ENCODE peak calls at places on chromosomes 12 and 14, in nine cellular contexts. Y is cardiac muscle cell; K is stomach; C is adrenal gland; O is thyroid gland; P is gastrocnemius medialis; V is CD8-positive, alpha-beta T cell; N is left ventricle myocardium inferior; U is lower lobe of right lung. R is an unnamed sample.

GRCh38 chr12:7128681-7129593 is at the start of gene RBP5:
- DNase-seq in U (no peak), Y (no peak), O (no peak), K (no peak), P (no peak), C (peak; percentile 54), N (no peak), V (no peak), R (no peak)

GRCh38 chr12:81811066-81811777 is 52.1 kb upstream of the PPFIA2 start:
- DNase-seq in N (no peak), K (no peak), U (no peak), C (no peak), Y (no peak), P (no peak), O (no peak), V (no peak), R (peak; percentile 15)

GRCh38 chr12:57934804-57935203 is 6.6 kb upstream of the ATP23 start:
- DNase-seq in V (no peak), P (no peak), O (no peak), U (no peak), C (no peak), Y (no peak), N (no peak), K (no peak), R (no peak)

GRCh38 chr12:123364532-123365140 is at the start of gene SBNO1:
- DNase-seq in N (peak; percentile 91), C (peak; percentile 93), P (peak; percentile 89), O (peak; percentile 88), Y (peak; percentile 93), U (peak; percentile 91), V (peak; percentile 88), K (peak; percentile 92), R (no peak)

GRCh38 chr12:26014085-26014484 is 55.6 kb downstream of the RASSF8 start:
- DNase-seq in O (no peak), V (no peak), N (no peak), C (no peak), U (no peak), Y (no peak), P (no peak), K (no peak), R (no peak)

GRCh38 chr12:53481108-53481442 is 18.2 kb downstream of the MAP3K12 start:
- DNase-seq in C (peak; percentile 26), N (no peak), V (no peak), K (no peak), P (no peak), O (no peak), U (no peak), Y (no peak), R (no peak)

GRCh38 chr12:111108726-111109125 is 188.3 kb upstream of the MYL2 start:
- DNase-seq in N (no peak), K (no peak), O (no peak), Y (no peak), C (no peak), U (no peak), P (no peak), V (no peak), R (peak; percentile 22)

GRCh38 chr14:99612737-99613330 is 8.8 kb upstream of the CCDC85C start:
- DNase-seq in Y (no peak), N (no peak), K (no peak), V (no peak), O (no peak), U (no peak), C (no peak), P (no peak), R (peak; percentile 89)

GRCh38 chr12:2615665-2616387 is 178.9 kb upstream of the FKBP4 start:
- DNase-seq in C (no peak), Y (peak; percentile 1), O (no peak), N (peak; percentile 46), P (no peak), U (no peak), K (no peak), V (no peak), R (no peak)

GRCh38 chr14:68285421-68286179 is 466.0 kb downstream of the RAD51B start:
- DNase-seq in K (no peak), P (no peak), N (no peak), U (peak; percentile 44), O (no peak), V (peak; percentile 48), Y (no peak), C (no peak), R (no peak)

DNA sequence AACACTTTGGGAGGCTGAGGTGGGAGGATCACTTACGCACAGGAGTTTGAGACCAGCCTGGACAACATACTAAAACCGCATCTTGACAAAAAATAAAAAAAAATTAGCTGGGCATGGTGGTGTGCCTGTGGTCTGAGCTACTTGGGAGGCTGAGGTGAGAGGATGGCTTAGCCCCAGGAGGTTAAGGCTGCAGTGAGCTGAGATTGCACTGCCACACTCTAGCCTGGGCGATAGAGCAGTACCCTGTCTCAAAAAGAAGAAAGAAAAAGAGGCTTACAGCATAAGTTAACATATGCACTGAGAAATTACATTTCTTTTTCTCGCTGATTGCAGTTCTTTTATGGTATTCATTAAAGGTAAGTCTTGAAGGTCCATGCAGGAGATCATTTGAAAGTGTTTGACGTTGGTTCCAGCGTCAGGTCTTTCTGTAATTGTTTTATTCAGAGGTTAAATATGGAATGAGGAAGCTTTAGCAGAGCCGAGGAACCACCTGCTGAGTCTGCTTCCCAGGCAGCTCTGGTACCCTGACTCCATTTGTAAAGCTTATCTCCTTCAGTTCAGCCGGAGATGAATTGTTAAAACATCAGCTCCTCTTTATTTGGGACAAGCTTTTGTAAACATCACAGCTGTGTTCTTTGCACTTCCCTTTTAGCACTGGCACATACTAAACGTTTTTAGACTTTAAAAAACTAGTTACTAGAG is 18.5 kb downstream of the SFSWAP start:
- DNase-seq in O (no peak), P (no peak), U (no peak), C (no peak), K (no peak), V (no peak), Y (no peak), N (no peak), R (no peak)
- H3K27me3 ChIP-seq in O (no peaks in the 10 kb centered on the region), P (no peaks in the 10 kb centered on the region), U (no peaks in the 10 kb centered on the region), C (no peaks in the 10 kb centered on the region), K (no peaks in the 10 kb centered on the region), V (no peaks in the 10 kb centered on the region), Y (no peaks in the 10 kb centered on the region), N (no peaks in the 10 kb centered on the region), R (no peaks in the 10 kb centered on the region)

GRCh38 chr14:54221432-54221803 is 175.4 kb upstream of the CDKN3 start:
- DNase-seq in P (no peak), O (no peak), N (no peak), C (no peak), K (no peak), U (no peak), Y (no peak), V (no peak), R (no peak)
- H3K27me3 ChIP-seq in P (peaks cover 10% of the 10 kb centered on the region), O (no peaks in the 10 kb centered on the region), N (peaks cover 89% of the 10 kb centered on the region), C (peaks cover 30% of the 10 kb centered on the region), K (peaks cover 28% of the 10 kb centered on the region), U (peaks cover 27% of the 10 kb centered on the region), Y (no peaks in the 10 kb centered on the region), V (peaks cover 13% of the 10 kb centered on the region), R (no peaks in the 10 kb centered on the region)

DNA sequence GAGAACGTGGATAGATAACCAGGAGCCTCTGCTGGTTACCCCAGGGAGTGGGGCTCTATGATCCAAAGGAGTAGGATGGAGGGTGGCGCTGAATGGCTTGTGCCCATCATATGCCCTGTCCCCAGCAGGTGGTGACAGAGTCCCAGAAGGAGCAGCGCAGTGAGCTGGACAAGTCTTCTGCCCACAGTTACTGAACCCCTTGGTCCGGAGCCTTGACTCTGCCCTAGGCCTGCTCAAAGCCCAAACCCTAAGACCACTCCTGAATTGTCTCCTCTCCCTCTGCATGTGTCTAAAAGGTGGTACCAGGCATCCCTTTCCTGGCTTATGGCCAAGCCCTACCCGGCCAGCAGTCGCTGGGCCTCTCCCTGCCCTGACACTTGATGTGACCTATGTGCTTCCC is 3.2 kb downstream of the PRPH start:
- DNase-seq in C (no peak), K (no peak), P (no peak), V (no peak), U (no peak), N (no peak), Y (no peak), O (no peak), R (no peak)
- H3K27me3 ChIP-seq in C (peaks cover 39% of the 10 kb centered on the region), K (peaks cover 99% of the 10 kb centered on the region), P (peaks cover 49% of the 10 kb centered on the region), V (peaks cover 39% of the 10 kb centered on the region), U (peaks cover 75% of the 10 kb centered on the region), N (peaks cover 96% of the 10 kb centered on the region), Y (peaks cover 65% of the 10 kb centered on the region), O (peaks cover 16% of the 10 kb centered on the region), R (peaks cover 38% of the 10 kb centered on the region)

DNA sequence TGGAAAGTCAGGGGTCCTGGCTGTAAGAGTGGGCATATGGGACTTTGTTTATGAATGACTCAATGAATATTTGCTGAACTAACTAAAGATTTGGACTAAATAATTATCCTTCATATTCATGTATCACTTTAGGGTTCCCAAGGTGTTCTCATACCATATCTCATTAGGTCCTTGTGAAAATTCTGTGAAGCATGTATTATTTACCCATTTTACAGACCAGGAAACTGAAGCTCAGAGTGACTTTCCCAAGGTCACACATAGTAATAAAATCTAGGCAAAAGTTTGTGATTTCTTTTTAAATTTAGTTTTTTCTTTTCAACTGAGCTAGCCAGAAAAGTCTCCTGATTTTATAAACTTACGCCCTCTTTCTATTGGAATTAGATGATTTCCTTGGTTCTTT is 9.4 kb downstream of the PDE1B start:
- DNase-seq in C (no peak), O (no peak), N (no peak), V (no peak), P (no peak), U (no peak), K (no peak), Y (no peak), R (no peak)
- H3K27me3 ChIP-seq in C (peaks cover 7% of the 10 kb centered on the region), O (no peaks in the 10 kb centered on the region), N (peaks cover 68% of the 10 kb centered on the region), V (no peaks in the 10 kb centered on the region), P (peaks cover 10% of the 10 kb centered on the region), U (peaks cover 20% of the 10 kb centered on the region), K (peaks cover 19% of the 10 kb centered on the region), Y (peaks cover 28% of the 10 kb centered on the region), R (no peaks in the 10 kb centered on the region)

DNA sequence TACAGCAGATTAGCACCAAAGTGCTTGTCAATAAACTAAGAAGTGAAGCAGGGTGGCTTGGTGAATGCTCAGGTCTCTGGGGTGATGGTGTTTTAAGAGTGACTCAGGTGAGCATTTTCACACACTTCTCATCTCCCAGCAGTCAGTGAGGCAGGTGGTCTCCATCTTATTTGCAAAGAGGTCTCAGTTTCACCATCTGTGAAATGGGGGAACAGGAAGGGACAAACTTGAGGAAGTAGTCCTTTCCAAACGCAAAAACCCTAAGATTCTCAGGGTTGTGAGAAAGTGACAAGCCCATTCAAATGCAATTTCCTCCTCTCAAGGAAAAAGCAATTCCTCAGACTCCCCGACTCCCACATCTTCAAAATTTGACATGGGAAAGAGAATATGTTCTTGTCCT is 54.1 kb downstream of the CMKLR1 start:
- DNase-seq in K (no peak), O (no peak), V (no peak), C (no peak), U (no peak), Y (no peak), N (no peak), P (no peak), R (no peak)
- H3K27me3 ChIP-seq in K (peaks cover 10% of the 10 kb centered on the region), O (no peaks in the 10 kb centered on the region), V (no peaks in the 10 kb centered on the region), C (peaks cover 5% of the 10 kb centered on the region), U (no peaks in the 10 kb centered on the region), Y (no peaks in the 10 kb centered on the region), N (peaks cover 16% of the 10 kb centered on the region), P (no peaks in the 10 kb centered on the region), R (no peaks in the 10 kb centered on the region)